ENCODE peak calls at places on chromosome 9, in six cellular contexts. R is NCI-H345, U is NCI-H146, V is uterus, O is brain microvascular endothelial cell, Y is fibroblast of mammary gland. T is an unnamed sample.

GRCh38 chr9:106892632-106893031 is 29.7 kb downstream of the ZNF462 start:
- DNase-seq in R (no peak), U (no peak), V (peak), O (peak), Y (peak), T (no peak)

GRCh38 chr9:129109504-129109903 is 1.1 kb downstream of the CRAT start:
- DNase-seq in R (no peak), U (no peak), V (peak), O (no peak), Y (peak), T (peak)

GRCh38 chr9:134991808-134992754 is 74.4 kb upstream of the FCN1 start:
- DNase-seq in R (no peak), U (no peak), V (no peak), O (no peak), Y (no peak), T (no peak)

GRCh38 chr9:95494022-95494415 is 22.8 kb downstream of the PTCH1 start:
- DNase-seq in R (no peak), U (no peak), V (no peak), O (no peak), Y (no peak), T (peak)

GRCh38 chr9:101566904-101567724 is 27.7 kb downstream of the PPP3R2 start:
- DNase-seq in R (no peak), U (no peak), V (no peak), O (peak), Y (peak), T (no peak)

GRCh38 chr9:136011703-136012496 is 50.7 kb upstream of the UBAC1 start:
- DNase-seq in R (no peak), U (no peak), V (peak), O (peak), Y (peak), T (no peak)

GRCh38 chr9:88753691-88754367 is 218.9 kb downstream of the NXNL2 start:
- DNase-seq in R (no peak), U (no peak), V (no peak), O (no peak), Y (peak), T (no peak)

GRCh38 chr9:69385474-69386091 is 60.6 kb downstream of the ENTREP1 start:
- DNase-seq in R (peak), U (peak), V (no peak), O (no peak), Y (no peak), T (no peak)

GRCh38 chr9:136568288-136569081 is 22.6 kb upstream of the NOTCH1 start:
- DNase-seq in R (no peak), U (no peak), V (no peak), O (no peak), Y (no peak), T (no peak)

GRCh38 chr9:79028101-79028500 is 543.7 kb upstream of the TLE4 start:
- DNase-seq in R (no peak), U (peak), V (no peak), O (peak), Y (peak), T (no peak)

T was measured in naive thymus-derived CD4-positive, alpha-beta T cell.